ENCODE peak calls at places on chromosomes 4 and X, in seven cellular contexts. E is HFF-Myc, Y is astrocyte of the spinal cord, Z is neural progenitor cell, N is brain microvascular endothelial cell, W is choroid plexus epithelial cell, O is AG10803. X is an unnamed sample.

GRCh38 chrX:19347916-19348315 is 4.2 kb downstream of the PDHA1 start:
- DNase-seq in E (no peak), Y (no peak), Z (no peak), N (no peak), W (peak), O (peak), X (no peak)

GRCh38 chr4:121950680-121951569 is 935 bp downstream of the TRPC3 start:
- DNase-seq in E (no peak), Y (peak), Z (peak), N (no peak), W (peak), O (peak), X (no peak)

GRCh38 chrX:37989304-37989703 is 17.0 kb upstream of the SYTL5 start:
- DNase-seq in E (no peak), Y (no peak), Z (no peak), N (no peak), W (no peak), O (no peak), X (no peak)

GRCh38 chr4:4913628-4914027 is 54.2 kb downstream of the MSX1 start:
- DNase-seq in E (no peak), Y (no peak), Z (no peak), N (no peak), W (no peak), O (no peak), X (no peak)

GRCh38 chrX:133865761-133866470 is 119.5 kb downstream of the GPC3 start:
- DNase-seq in E (no peak), Y (no peak), Z (no peak), N (no peak), W (no peak), O (no peak), X (no peak)

GRCh38 chr4:105158837-105159236 is 12.2 kb downstream of the TET2 start:
- DNase-seq in E (no peak), Y (no peak), Z (peak), N (no peak), W (peak), O (peak), X (peak)

GRCh38 chrX:30892591-30892990 is 3.5 kb upstream of the TAB3 start:
- DNase-seq in E (no peak), Y (no peak), Z (no peak), N (no peak), W (no peak), O (no peak), X (no peak)

GRCh38 chr4:95675623-95676022 is 126.8 kb upstream of the UNC5C start:
- DNase-seq in E (no peak), Y (no peak), Z (no peak), N (no peak), W (no peak), O (no peak), X (no peak)

GRCh38 chr4:173765731-173766130 is 235.7 kb upstream of the HAND2 start:
- DNase-seq in E (no peak), Y (no peak), Z (no peak), N (no peak), W (no peak), O (no peak), X (no peak)

GRCh38 chrX:3788494-3789233 is 75.2 kb upstream of the PRKX start:
- DNase-seq in E (no peak), Y (no peak), Z (peak), N (no peak), W (no peak), O (no peak), X (no peak)
- TF ChIP-seq CTCF in E (no peak), Y (no peak), Z (peak), N (peak), W (peak), O (no peak), X (no peak)

GRCh38 chr4:74367656-74368055 is 2.7 kb downstream of the EREG start:
- DNase-seq in E (no peak), Y (no peak), Z (no peak), N (no peak), W (no peak), O (no peak), X (no peak)

GRCh38 chr4:74366367-74366891 is 1.5 kb downstream of the EREG start:
- DNase-seq in E (no peak), Y (no peak), Z (no peak), N (no peak), W (no peak), O (no peak), X (no peak)

GRCh38 chr4:74362347-74362746 is 2.6 kb upstream of the EREG start:
- DNase-seq in E (no peak), Y (no peak), Z (no peak), N (no peak), W (no peak), O (no peak), X (peak)

GRCh38 chr4:74364649-74365491 is at the start of gene EREG:
- DNase-seq in E (peak), Y (peak), Z (peak), N (peak), W (peak), O (peak), X (peak)

DNA sequence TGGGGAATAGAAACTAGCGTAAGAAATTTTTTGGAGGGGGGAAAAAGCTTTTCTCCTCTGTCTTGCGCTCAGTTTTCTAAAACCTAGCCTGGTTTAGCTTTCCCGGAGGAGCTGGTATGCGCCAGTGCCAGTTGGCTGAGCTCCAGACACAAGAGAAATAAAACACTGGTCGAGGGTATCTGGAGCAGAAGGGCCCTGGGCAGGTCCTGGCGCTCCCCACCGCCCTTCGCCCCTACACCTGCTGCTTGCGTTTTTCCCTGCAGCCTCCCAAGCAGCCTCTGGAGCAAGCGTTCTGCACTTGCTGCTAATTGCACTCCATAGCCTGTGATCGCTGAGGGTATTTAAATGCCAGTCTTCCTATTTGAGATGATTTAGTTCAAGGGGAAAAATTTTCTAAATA is 816 bp downstream of the EREG start:
- DNase-seq in E (no peak), Y (no peak), Z (peak), N (no peak), W (peak), O (no peak), X (peak)
- H3K4me3 ChIP-seq in E (peak), Y (peak), Z (peak), N (peak), W (peak), O (no peak), X (peak)

DNA sequence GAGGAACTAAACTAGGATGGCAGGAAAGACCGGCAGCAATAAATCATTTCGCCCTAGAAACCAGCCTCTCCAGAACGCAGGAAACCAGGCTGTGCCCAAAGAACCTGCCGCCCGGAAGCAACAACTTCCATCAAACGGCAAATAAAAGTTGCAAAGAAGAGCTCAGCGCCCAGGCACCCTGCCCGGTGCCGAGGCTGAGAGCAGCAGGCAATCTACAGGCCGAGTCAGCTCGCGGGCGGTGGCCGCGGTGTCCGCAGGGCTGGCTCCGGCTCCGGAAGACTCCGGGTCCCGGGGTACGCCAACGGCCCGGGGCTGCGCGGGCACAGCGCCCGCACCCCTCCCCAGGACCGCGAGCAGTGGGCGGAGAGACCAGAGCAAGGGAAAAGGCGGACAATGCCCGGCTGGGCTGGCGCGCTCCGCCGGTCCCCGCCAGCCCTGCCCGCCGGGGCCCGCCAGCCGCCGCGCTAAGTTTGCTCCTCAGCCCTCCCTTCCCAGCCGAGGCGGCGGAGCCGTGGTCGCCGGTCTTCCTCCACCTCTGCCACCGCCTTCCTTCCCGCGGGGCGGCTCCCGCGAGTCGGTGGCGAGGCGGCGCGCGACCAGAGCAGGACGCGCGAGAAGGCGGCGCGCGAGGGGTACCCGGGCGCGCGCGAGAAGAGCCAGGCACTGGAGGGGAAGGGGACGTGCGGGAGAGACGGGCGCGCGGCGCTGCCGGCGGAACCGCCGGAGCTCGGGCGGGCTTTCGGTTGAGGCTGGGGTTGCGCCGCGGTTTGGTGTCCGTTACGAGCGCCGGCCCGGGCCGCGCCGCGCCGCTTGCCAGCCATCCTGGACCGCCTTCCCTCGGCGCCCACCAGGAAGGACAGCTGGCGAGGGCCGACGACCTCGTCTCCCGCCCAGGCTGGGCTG is 733 bp downstream of the FRYL start:
- DNase-seq in E (no peak), Y (peak), Z (peak), N (peak), W (peak), O (peak), X (peak)
- TF ChIP-seq CTCF in E (no peak), Y (peak), Z (no peak), N (no peak), W (peak), O (no peak), X (no peak)

GRCh38 chrX:8033175-8033574 is 106.0 kb upstream of the PNPLA4 start:
- DNase-seq in E (no peak), Y (no peak), Z (no peak), N (no peak), W (no peak), O (no peak), X (no peak)

GRCh38 chrX:8037593-8038348 is 110.6 kb upstream of the PNPLA4 start:
- DNase-seq in E (no peak), Y (no peak), Z (no peak), N (no peak), W (no peak), O (no peak), X (peak)

GRCh38 chrX:8034058-8034457 is 106.8 kb upstream of the PNPLA4 start:
- DNase-seq in E (no peak), Y (no peak), Z (peak), N (no peak), W (no peak), O (no peak), X (no peak)

GRCh38 chrX:8042304-8042703 is 115.1 kb upstream of the PNPLA4 start:
- DNase-seq in E (no peak), Y (no peak), Z (peak), N (no peak), W (peak), O (no peak), X (no peak)

DNA sequence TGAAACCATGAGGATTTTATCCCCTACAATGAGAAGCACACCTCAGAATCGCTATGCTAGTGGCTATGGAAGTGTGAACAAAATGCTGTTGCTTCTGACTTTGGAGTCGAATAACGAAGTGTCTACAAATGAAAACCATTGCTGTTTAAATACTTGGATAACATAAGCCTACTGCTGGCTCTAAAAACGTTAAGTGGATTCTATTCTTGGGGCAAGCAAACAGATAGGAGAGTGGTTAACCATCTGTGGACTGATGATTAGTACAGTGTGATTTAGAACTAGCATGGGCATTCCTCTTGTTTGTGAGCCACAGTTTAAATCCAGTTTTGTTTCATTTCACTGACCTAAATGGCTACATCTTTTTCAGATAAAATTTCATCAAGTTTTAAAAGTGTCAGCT is 109.7 kb upstream of the PNPLA4 start:
- DNase-seq in E (no peak), Y (no peak), Z (no peak), N (no peak), W (no peak), O (no peak), X (no peak)
- H3K4me3 ChIP-seq in E (no peak), Y (no peak), Z (no peak), N (no peak), W (no peak), O (no peak), X (no peak)